ENCODE peak calls at places on chromosomes 11 and 22, in four cellular contexts. X is GM12878, P is HL-60, K is K562. B is an unnamed sample.
A peak's percentile ranks its signal among the peaks of the same experiment; 100 is the strongest.

GRCh38 chr11:62461740-62462522 is 43.1 kb downstream of the SCGB1A1 start:
- DNase-seq in X (no peak), P (no peak), K (peak; percentile 65), B (no peak)

GRCh38 chr11:30635401-30635989 is 49.3 kb upstream of the MPPED2 start:
- DNase-seq in X (no peak), P (no peak), K (no peak), B (no peak)

GRCh38 chr11:122882809-122883681 is 486 bp downstream of the JHY start:
- DNase-seq in X (no peak), P (peak; percentile 36), K (no peak), B (peak; percentile 35)

GRCh38 chr11:74989269-74989655 is 529 bp downstream of the NEU3 start:
- DNase-seq in X (no peak), P (no peak), K (peak; percentile 26), B (no peak)

GRCh38 chr11:133956650-133957633 is at the start of gene IGSF9B:
- DNase-seq in X (peak; percentile 49), P (no peak), K (peak; percentile 46), B (peak; percentile 100)

GRCh38 chr11:17898071-17898470 is 114.8 kb downstream of the SERGEF start:
- DNase-seq in X (no peak), P (no peak), K (no peak), B (no peak)

GRCh38 chr22:33568934-33569496 is 351.3 kb downstream of the LARGE1 start:
- DNase-seq in X (no peak), P (no peak), K (no peak), B (no peak)

GRCh38 chr11:68441466-68442230 is 18.9 kb upstream of the PPP6R3 start:
- DNase-seq in X (no peak), P (no peak), K (no peak), B (no peak)

GRCh38 chr11:65384301-65384889 is 1.9 kb upstream of the SLC25A45 start:
- DNase-seq in X (no peak), P (no peak), K (no peak), B (no peak)

GRCh38 chr11:61923166-61924015 is 6.0 kb upstream of the RAB3IL1 start:
- DNase-seq in X (no peak), P (no peak), K (peak; percentile 71), B (no peak)

GRCh38 chr11:1010006-1010405 is 26.5 kb downstream of the MUC6 start:
- DNase-seq in X (no peak), P (no peak), K (no peak), B (no peak)

GRCh38 chr11:18696638-18697225 is 1.8 kb upstream of the TMEM86A start:
- DNase-seq in X (no peak), P (no peak), K (no peak), B (no peak)

GRCh38 chr22:40210814-40211213 is 33.1 kb downstream of the TNRC6B start:
- DNase-seq in X (peak; percentile 72), P (no peak), K (no peak), B (peak; percentile 30)

GRCh38 chr11:59659981-59660380 is 8.9 kb downstream of the PATL1 start:
- DNase-seq in X (no peak), P (no peak), K (no peak), B (no peak)
- TF ChIP-seq SPI1 in X (no peak), P (no peak), K (no peak), B (no peak)

DNA sequence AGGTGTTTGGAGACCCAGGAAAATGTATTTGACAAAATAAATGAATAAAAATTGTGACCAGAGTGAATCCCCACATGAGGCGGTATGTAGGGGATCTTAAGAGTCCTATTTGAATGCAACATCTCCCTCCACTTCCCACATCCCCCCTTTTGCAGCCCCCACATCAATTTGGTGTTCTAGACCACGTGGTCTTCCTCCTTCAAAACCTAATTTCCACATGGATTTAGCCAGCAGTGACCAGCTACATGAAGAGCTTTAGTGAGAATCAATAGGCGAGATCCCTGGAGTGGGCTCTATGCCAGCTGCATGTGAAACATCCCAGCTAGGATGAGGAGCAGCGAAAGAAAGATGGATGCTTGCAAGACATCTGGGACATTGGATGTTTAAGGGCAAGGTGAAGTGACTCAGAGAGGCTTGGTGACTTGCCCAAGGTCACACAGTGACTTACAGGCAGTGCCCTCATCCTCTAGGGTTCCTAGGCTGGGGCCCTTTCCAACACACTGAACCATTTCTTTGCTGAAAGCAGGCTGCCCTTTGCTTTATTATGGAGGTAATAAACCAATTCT is 23.8 kb downstream of the TSPAN18 start:
- DNase-seq in X (no peak), P (no peak), K (no peak), B (no peak)
- TF ChIP-seq POLR2AphosphoS5 in X (no peak), P (no peak), K (no peak), B (no peak)

GRCh38 chr11:124409906-124410305 is 11.1 kb upstream of the OR8B3 start:
- DNase-seq in X (no peak), P (no peak), K (no peak), B (no peak)

GRCh38 chr11:124421043-124421442 is 3.6 kb downstream of the OR8B4 start:
- DNase-seq in X (no peak), P (no peak), K (no peak), B (no peak)

GRCh38 chr11:124415356-124415923 is 9.2 kb downstream of the OR8B4 start:
- DNase-seq in X (no peak), P (peak; percentile 8), K (peak; percentile 49), B (no peak)
- TF ChIP-seq SPI1 in X (no peak), P (no peak), K (no peak), B (no peak)

GRCh38 chr11:94840209-94840608 is 72.1 kb downstream of the AMOTL1 start:
- DNase-seq in X (no peak), P (no peak), K (no peak), B (no peak)

GRCh38 chr11:94838027-94838610 is 70.0 kb downstream of the AMOTL1 start:
- DNase-seq in X (no peak), P (no peak), K (no peak), B (no peak)

GRCh38 chr11:94835571-94835970 is 67.4 kb downstream of the AMOTL1 start:
- DNase-seq in X (no peak), P (no peak), K (no peak), B (no peak)

GRCh38 chr11:94834931-94835330 is 66.8 kb downstream of the AMOTL1 start:
- DNase-seq in X (no peak), P (no peak), K (no peak), B (no peak)

DNA sequence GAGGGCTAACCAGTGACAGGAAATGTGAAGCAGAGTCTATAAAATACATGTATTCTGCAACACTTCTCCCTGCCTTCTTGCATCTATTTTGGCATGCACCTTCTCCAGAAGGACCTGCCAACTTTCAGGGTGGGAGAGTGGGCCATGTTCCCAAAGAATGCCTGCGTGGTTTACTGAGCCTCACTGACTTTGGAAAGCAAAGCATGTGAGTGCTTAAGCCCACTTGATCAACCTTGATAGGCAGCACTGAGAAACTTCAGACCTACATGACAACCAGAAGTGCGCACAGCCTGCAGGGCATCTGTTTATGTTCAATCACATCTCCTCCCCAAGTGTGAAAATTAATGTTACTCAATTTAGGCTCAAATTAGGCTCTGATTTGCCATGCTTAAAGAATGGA is 69.2 kb downstream of the AMOTL1 start:
- DNase-seq in X (no peak), P (no peak), K (no peak), B (no peak)
- TF ChIP-seq POLR2AphosphoS5 in X (no peak), P (no peak), K (no peak), B (no peak)